ENCODE peak calls at places on chromosomes 3 and 15, in five cellular contexts. P is HCT116, Y is GM12878, A is HepG2, D is SK-N-SH. H is an unnamed sample.

GRCh38 chr3:188687389-188687788 is 484.4 kb upstream of the TPRG1 start:
- DNase-seq in P (no peak), Y (no peak), A (no peak), D (no peak), H (no peak)

GRCh38 chr15:93523490-93523889 is 434.5 kb upstream of the RGMA start:
- DNase-seq in P (no peak), Y (no peak), A (no peak), D (no peak), H (no peak)

GRCh38 chr3:146431240-146431639 is 38.1 kb downstream of the PLSCR2 start:
- DNase-seq in P (no peak), Y (no peak), A (no peak), D (no peak), H (no peak)

GRCh38 chr3:185959609-185960517 is 22.0 kb upstream of the TRA2B start:
- DNase-seq in P (no peak), Y (no peak), A (peak), D (no peak), H (peak)

GRCh38 chr15:25668901-25669300 is 194.2 kb downstream of the ATP10A start:
- DNase-seq in P (no peak), Y (no peak), A (no peak), D (no peak), H (no peak)

GRCh38 chr3:13072239-13073041 is 789 bp downstream of the IQSEC1 start:
- DNase-seq in P (no peak), Y (peak), A (no peak), D (peak), H (no peak)

GRCh38 chr3:37995652-37996641 is 5.4 kb downstream of the VILL start:
- DNase-seq in P (no peak), Y (no peak), A (peak), D (no peak), H (no peak)

GRCh38 chr3:190076601-190077444 is 43.9 kb downstream of the P3H2 start:
- DNase-seq in P (no peak), Y (no peak), A (peak), D (no peak), H (no peak)

GRCh38 chr3:45218578-45219390 is 7.3 kb downstream of the TMEM158 start:
- DNase-seq in P (no peak), Y (no peak), A (no peak), D (no peak), H (no peak)

GRCh38 chr15:98823012-98823458 is 174.7 kb downstream of the IGF1R start:
- DNase-seq in P (no peak), Y (peak), A (no peak), D (no peak), H (no peak)

GRCh38 chr3:146498002-146498736 is 28.8 kb upstream of the PLSCR2 start:
- DNase-seq in P (no peak), Y (no peak), A (no peak), D (no peak), H (no peak)

GRCh38 chr3:152817400-152817799 is 17.5 kb upstream of the P2RY1 start:
- DNase-seq in P (no peak), Y (no peak), A (no peak), D (no peak), H (peak)

GRCh38 chr3:153162513-153163348 is 705 bp downstream of the RAP2B start:
- DNase-seq in P (no peak), Y (no peak), A (no peak), D (peak), H (no peak)

GRCh38 chr3:159619341-159619885 is 369.2 kb upstream of the IL12A start:
- DNase-seq in P (no peak), Y (no peak), A (no peak), D (no peak), H (no peak)

GRCh38 chr3:114320251-114320650 is 26.4 kb downstream of the TIGIT start:
- DNase-seq in P (no peak), Y (no peak), A (no peak), D (no peak), H (no peak)

GRCh38 chr15:69760890-69761568 is 308.4 kb downstream of the RPLP1 start:
- DNase-seq in P (peak), Y (peak), A (peak), D (peak), H (peak)

GRCh38 chr15:22811640-22812039 is 25.2 kb downstream of the NIPA1 start:
- DNase-seq in P (no peak), Y (no peak), A (peak), D (no peak), H (no peak)

GRCh38 chr3:82410366-82410765 is 648.9 kb upstream of the GBE1 start:
- DNase-seq in P (no peak), Y (no peak), A (no peak), D (no peak), H (no peak)

GRCh38 chr3:64345351-64345750 is 120.1 kb upstream of the PRICKLE2 start:
- DNase-seq in P (no peak), Y (no peak), A (no peak), D (peak), H (no peak)

GRCh38 chr3:8301977-8302589 is 199.5 kb upstream of the LMCD1 start:
- DNase-seq in P (peak), Y (no peak), A (peak), D (peak), H (peak)

GRCh38 chr3:184953396-184953795 is 141.4 kb downstream of the VPS8 start:
- DNase-seq in P (no peak), Y (no peak), A (no peak), D (peak), H (peak)

GRCh38 chr3:184765730-184766074 is 46.3 kb upstream of the VPS8 start:
- DNase-seq in P (no peak), Y (peak), A (no peak), D (no peak), H (no peak)

GRCh38 chr3:43105224-43105596 is 669 bp downstream of the POMGNT2 start:
- DNase-seq in P (no peak), Y (no peak), A (no peak), D (no peak), H (no peak)

GRCh38 chr15:41892621-41893421 is 1.0 kb downstream of the SPTBN5 start:
- DNase-seq in P (no peak), Y (no peak), A (no peak), D (peak), H (no peak)

GRCh38 chr3:99505646-99506269 is 132.6 kb upstream of the COL8A1 start:
- DNase-seq in P (no peak), Y (peak), A (no peak), D (no peak), H (peak)
- TF ChIP-seq ZBTB33 in P (no peak), Y (no peak), A (no peak), D (no peak), H (no peak)

DNA sequence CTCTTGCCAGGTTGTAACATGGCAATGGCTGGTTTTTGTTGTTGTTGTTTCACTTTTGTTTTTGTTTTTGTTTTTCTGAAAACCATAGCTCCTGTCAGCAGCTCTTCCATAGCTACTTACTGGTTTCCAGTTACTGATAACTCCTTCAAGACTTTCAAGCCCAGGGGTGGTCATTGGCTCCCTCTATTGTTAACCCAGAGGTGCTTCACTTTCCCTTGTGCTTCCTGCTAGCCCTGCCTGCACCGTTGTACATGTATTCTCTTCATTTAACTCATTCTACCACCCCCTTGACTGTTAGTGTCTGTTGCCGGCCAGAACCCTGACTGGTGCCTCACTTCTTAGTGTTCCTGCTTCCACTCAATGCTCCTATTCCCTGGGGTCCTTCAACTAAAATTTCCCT is 4.2 kb upstream of the TRAT1 start:
- DNase-seq in P (peak), Y (no peak), A (peak), D (peak), H (no peak)
- TF ChIP-seq ZBTB33 in P (no peak), Y (no peak), A (no peak), D (no peak), H (no peak)

GRCh38 chr3:56205406-56205805 is 262.9 kb downstream of the ERC2 start:
- DNase-seq in P (no peak), Y (no peak), A (no peak), D (no peak), H (no peak)
- TF ChIP-seq ZBTB33 in P (no peak), Y (no peak), A (no peak), D (no peak), H (no peak)

DNA sequence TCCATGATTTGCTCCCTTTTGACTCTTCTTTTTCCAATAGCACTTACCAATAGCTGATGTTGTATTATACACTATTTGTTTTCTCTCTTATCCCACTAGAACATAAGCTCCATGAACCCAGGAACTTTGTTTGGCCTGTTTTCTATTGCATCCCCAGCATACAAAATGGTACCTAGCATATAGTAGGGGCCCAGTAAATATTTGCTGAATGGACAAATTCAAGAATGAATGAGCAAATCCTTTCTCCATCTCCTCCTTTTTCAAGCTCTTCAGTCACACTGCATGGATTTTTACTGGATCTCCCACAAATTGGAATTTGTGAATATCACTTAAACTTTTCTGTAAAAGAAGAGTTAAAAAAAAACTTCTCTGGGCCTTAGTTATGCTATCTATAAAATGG is 66.6 kb upstream of the FEZF2 start:
- DNase-seq in P (no peak), Y (no peak), A (no peak), D (no peak), H (no peak)
- TF ChIP-seq ZBTB33 in P (no peak), Y (no peak), A (no peak), D (no peak), H (no peak)

GRCh38 chr15:38691365-38691764 is 126.8 kb upstream of the RASGRP1 start:
- DNase-seq in P (no peak), Y (no peak), A (no peak), D (no peak), H (no peak)

GRCh38 chr15:38690737-38691332 is 126.2 kb upstream of the RASGRP1 start:
- DNase-seq in P (peak), Y (no peak), A (peak), D (peak), H (peak)

GRCh38 chr15:38690221-38690620 is 125.6 kb upstream of the RASGRP1 start:
- DNase-seq in P (no peak), Y (no peak), A (no peak), D (no peak), H (no peak)

GRCh38 chr15:38691951-38692788 is 127.6 kb upstream of the RASGRP1 start:
- DNase-seq in P (no peak), Y (no peak), A (no peak), D (no peak), H (no peak)

GRCh38 chr15:38692789-38693062 is 128.1 kb upstream of the RASGRP1 start:
- DNase-seq in P (no peak), Y (no peak), A (no peak), D (no peak), H (no peak)
- TF ChIP-seq ZBTB33 in P (no peak), Y (no peak), A (no peak), D (no peak), H (no peak)

GRCh38 chr15:40244961-40245523 is 6.2 kb downstream of the PAK6 start:
- DNase-seq in P (no peak), Y (no peak), A (peak), D (no peak), H (no peak)
- TF ChIP-seq ZBTB33 in P (no peak), Y (no peak), A (no peak), D (no peak), H (no peak)

GRCh38 chr3:109175411-109175810 is 38.9 kb downstream of the C3orf85 start:
- DNase-seq in P (no peak), Y (no peak), A (no peak), D (no peak), H (no peak)
- TF ChIP-seq ZBTB33 in P (no peak), Y (no peak), A (no peak), D (no peak), H (no peak)

DNA sequence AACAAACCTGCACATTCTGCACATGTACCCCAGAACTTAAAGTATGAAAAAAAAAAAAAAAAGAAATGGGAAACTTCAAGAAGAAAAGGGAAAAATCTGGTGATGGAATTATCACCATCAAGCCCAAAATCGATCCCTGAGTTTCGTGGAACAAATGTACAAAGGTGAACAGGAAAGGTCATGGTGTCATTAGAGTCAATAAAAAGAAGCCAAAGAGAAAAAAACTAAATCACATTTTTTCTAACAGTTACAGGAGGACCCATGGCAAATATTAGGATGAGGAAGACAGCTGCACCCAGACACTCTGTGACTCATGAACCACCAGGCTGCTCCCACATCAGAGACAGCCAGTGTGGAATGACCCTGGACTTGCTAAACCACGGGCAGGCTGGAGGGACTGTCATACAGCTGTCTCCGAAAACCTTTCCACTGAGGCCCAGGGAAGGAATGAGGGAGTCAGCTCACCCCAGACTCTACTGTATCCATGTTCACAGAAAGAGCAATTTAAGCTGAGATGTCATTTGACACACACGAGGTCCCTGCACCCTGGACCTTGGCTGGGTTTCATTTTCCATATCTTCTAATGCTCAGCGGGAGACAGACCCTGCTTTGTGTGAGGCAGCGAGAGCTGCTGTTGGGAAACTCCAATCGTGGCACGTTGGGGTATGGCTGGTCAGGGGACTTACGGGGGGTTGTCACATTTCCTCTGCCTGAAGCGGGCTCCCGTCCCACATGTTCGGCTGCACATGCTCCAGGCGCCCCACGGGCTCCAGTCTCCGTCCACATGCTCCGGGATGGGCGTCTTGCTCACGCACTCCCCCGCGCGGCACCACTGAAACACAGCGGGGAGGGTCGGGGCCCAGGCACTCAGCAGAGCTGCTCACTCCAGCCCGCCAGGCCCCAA is 210.2 kb downstream of the ADAMTS17 start:
- DNase-seq in P (no peak), Y (no peak), A (peak), D (no peak), H (peak)
- TF ChIP-seq ZBTB33 in P (no peak), Y (no peak), A (no peak), D (no peak), H (peak)

GRCh38 chr3:168096210-168096795 is 579 bp upstream of the GOLIM4 start:
- DNase-seq in P (peak), Y (peak), A (peak), D (peak), H (peak)
- TF ChIP-seq ZBTB33 in P (no peak), Y (no peak), A (no peak), D (no peak), H (no peak)

H was measured in K562.